ENCODE peak calls at places on chromosome 19, in four cellular contexts. T is HFF-Myc, L is AG10803, J is psoas muscle. R is an unnamed sample.

GRCh38 chr19:23002690-23003422 is at the start of gene ZNF728:
- DNase-seq in T (no peak), J (peak), L (no peak), R (no peak)

GRCh38 chr19:47719047-47719885 is 6.0 kb downstream of the EHD2 start:
- DNase-seq in T (peak), J (peak), L (peak), R (peak)

GRCh38 chr19:49741210-49741844 is 21.8 kb downstream of the TSKS start:
- DNase-seq in L (no peak), J (no peak), T (no peak), R (no peak)

GRCh38 chr19:31350693-31351211 is 1.5 kb upstream of the TSHZ3 start:
- DNase-seq in L (peak), T (no peak), J (peak), R (no peak)

GRCh38 chr19:13100031-13100588 is 2.5 kb downstream of the LYL1 start:
- DNase-seq in L (peak), T (no peak), J (no peak), R (no peak)

GRCh38 chr19:56142087-56142787 is 1.1 kb downstream of the ZNF444 start:
- DNase-seq in T (no peak), J (no peak), L (no peak), R (no peak)

GRCh38 chr19:40907968-40908735 is 26.1 kb upstream of the CYP2A7 start:
- DNase-seq in T (no peak), L (no peak), J (no peak), R (no peak)

GRCh38 chr19:2600914-2601870 is 101.3 kb downstream of the GNG7 start:
- DNase-seq in J (no peak), T (no peak), L (no peak), R (no peak)

GRCh38 chr19:48530044-48530720 is 18.5 kb upstream of the LMTK3 start:
- DNase-seq in L (peak), J (no peak), T (no peak), R (no peak)

GRCh38 chr19:719636-720377 is 11.1 kb downstream of the PALM start:
- DNase-seq in J (peak), L (no peak), T (no peak), R (no peak)

GRCh38 chr19:4539697-4540581 is at the start of gene LRG1:
- DNase-seq in T (no peak), L (no peak), J (no peak), R (no peak)

GRCh38 chr19:45677351-45678230 is 9.6 kb downstream of the GIPR start:
- DNase-seq in J (peak), L (peak), T (no peak), R (peak)
- TF ChIP-seq CTCF in J (no peak), L (no peak), T (no peak), R (peak)

GRCh38 chr19:5665781-5666513 is 14.4 kb downstream of the MICOS13 start:
- DNase-seq in T (no peak), J (no peak), L (peak), R (peak)
- TF ChIP-seq CTCF in T (peak), J (no peak), L (peak), R (peak)

GRCh38 chr19:8506402-8506957 is 4.0 kb upstream of the PRAM1 start:
- DNase-seq in J (no peak), T (no peak), L (no peak), R (no peak)
- TF ChIP-seq CTCF in J (no peak), T (no peak), L (no peak), R (no peak)

GRCh38 chr19:29247051-29247450 is 34.1 kb upstream of the UQCRFS1 start:
- DNase-seq in J (no peak), T (no peak), L (no peak), R (no peak)
- TF ChIP-seq CTCF in J (no peak), T (no peak), L (no peak), R (no peak)

GRCh38 chr19:18439025-18439909 is 1.3 kb upstream of the ISYNA1 start:
- DNase-seq in L (peak), T (no peak), J (no peak), R (no peak)
- TF ChIP-seq CTCF in L (no peak), T (peak), J (no peak), R (no peak)

GRCh38 chr19:45147835-45148676 is 12.7 kb downstream of the NKPD1 start:
- DNase-seq in J (no peak), T (no peak), L (no peak), R (no peak)
- TF ChIP-seq CTCF in J (no peak), T (no peak), L (no peak), R (no peak)

DNA sequence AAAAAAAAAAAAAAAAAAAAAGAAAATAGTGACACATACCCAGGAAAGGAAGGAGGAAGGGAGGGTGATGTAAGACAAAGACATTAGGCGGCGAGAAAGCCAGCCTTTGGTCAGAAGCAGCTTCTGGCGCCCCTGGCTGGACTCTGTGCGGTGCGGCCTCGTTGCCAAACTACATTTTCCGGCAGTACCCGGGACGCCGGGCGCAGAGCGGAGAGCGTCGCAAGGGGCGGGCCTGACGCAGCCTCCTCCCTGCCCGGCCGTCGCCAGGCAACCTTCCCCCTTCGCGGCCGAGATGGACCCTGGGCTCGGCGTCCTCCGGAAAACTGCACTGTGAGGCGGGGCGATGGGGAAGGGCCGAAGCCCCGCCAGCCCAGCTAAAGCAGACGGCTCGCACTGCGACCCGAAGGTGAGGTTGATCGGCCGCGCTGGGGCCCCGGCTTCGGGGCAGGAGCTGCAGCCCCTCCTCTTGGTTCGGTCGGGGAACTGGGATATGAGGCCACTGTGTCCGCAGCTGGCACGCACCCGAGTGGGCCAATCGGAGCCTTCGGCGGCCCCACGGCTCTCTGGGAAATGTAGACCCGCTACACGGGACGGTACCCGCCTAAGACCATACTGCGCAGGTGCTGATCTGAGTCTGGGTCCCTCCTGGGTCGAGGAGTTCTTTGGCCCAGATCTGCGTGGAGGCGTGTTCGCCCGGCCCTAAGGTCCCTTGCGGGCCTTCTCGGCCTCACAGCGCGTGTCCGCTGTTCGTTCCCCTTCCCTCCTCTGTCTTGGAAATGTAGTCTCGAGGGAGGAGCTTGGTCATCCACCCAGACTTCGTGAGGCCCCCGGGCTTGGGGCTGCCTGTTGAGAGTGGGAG is 2.3 kb upstream of the MZF1 start:
- DNase-seq in J (peak), T (peak), L (peak), R (peak)
- TF ChIP-seq CTCF in J (no peak), T (no peak), L (no peak), R (no peak)

GRCh38 chr19:16084067-16084685 is 7.9 kb downstream of the TPM4 start:
- DNase-seq in J (no peak), T (no peak), L (no peak), R (no peak)

GRCh38 chr19:16088351-16088984 is 12.2 kb downstream of the TPM4 start:
- DNase-seq in L (no peak), J (no peak), T (no peak), R (no peak)

GRCh38 chr19:16087940-16088339 is 11.6 kb downstream of the TPM4 start:
- DNase-seq in L (no peak), J (no peak), T (no peak), R (no peak)

GRCh38 chr19:16088985-16089846 is 12.9 kb downstream of the TPM4 start:
- DNase-seq in T (no peak), J (no peak), L (no peak), R (no peak)

DNA sequence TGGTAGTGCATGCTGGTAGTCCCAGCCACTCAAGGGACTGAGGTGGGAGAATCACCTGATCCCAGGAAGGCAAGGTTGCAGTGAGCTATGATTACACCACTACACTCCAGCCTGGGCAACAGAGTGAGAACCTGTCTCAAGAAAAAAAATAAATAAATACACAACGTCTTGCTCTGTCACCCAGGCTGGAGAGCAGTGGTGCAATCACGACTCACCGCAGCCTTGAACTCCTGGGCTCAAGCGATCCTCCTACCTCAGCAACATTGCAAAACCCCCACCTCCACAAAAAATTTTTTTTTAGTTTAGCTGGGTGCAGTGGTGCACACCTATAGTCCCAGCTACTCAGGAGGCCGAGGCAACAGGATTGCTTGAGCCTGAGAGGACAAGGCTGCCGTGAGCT is 8.8 kb downstream of the TPM4 start:
- DNase-seq in T (no peak), J (no peak), L (peak), R (no peak)
- TF ChIP-seq CTCF in T (no peak), J (no peak), L (no peak), R (no peak)